ENCODE peak calls at places on chromosome 14, in four cellular contexts. I, N, X and F are unnamed samples.

GRCh38 chr14:55133416-55133815 is 4.4 kb downstream of the LGALS3 start:
- DNase-seq in I (no peak), N (no peak), X (no peak), F (no peak)

GRCh38 chr14:90454041-90455000 is 57.5 kb downstream of the CALM1 start:
- DNase-seq in I (peak; percentile 57), N (no peak), X (no peak), F (no peak)

GRCh38 chr14:99736600-99737371 is 52.7 kb downstream of the CYP46A1 start:
- DNase-seq in I (no peak), N (no peak), X (no peak), F (no peak)

GRCh38 chr14:33592298-33592697 is 358.6 kb downstream of the EGLN3 start:
- DNase-seq in I (no peak), N (no peak), X (no peak), F (no peak)

GRCh38 chr14:99579903-99580570 is 24.0 kb downstream of the CCDC85C start:
- DNase-seq in I (no peak), N (no peak), X (no peak), F (no peak)

GRCh38 chr14:45526715-45527549 is 273.9 kb upstream of the MIS18BP1 start:
- DNase-seq in I (peak; percentile 36), N (no peak), X (no peak), F (no peak)

GRCh38 chr14:80356413-80356812 is 145.1 kb upstream of the DIO2 start:
- DNase-seq in I (peak; percentile 23), N (no peak), X (no peak), F (no peak)

GRCh38 chr14:93959239-93960107 is 16.9 kb downstream of the ASB2 start:
- DNase-seq in I (no peak), N (peak; percentile 93), X (peak; percentile 93), F (peak; percentile 96)

GRCh38 chr14:24078146-24078545 is 6.8 kb downstream of the CPNE6 start:
- DNase-seq in I (no peak), N (no peak), X (no peak), F (no peak)

GRCh38 chr14:95756751-95757150 is 42.8 kb upstream of the TCL1A start:
- DNase-seq in I (no peak), N (no peak), X (no peak), F (no peak)

GRCh38 chr14:101073598-101073965 is 170.1 kb upstream of the RTL1 start:
- DNase-seq in I (no peak), N (no peak), X (no peak), F (no peak)

GRCh38 chr14:94925416-94925815 is 155.5 kb upstream of the GSC start:
- DNase-seq in I (no peak), N (no peak), X (no peak), F (no peak)

GRCh38 chr14:50531595-50532501 is 521 bp downstream of the MAP4K5 start:
- DNase-seq in I (no peak), N (peak; percentile 35), X (peak; percentile 16), F (peak; percentile 11)

GRCh38 chr14:31960039-31960438 is 117.1 kb upstream of the ARHGAP5 start:
- DNase-seq in I (no peak), N (no peak), X (no peak), F (no peak)

GRCh38 chr14:49920935-49921334 is 28.1 kb downstream of the ARF6 start:
- DNase-seq in I (no peak), N (no peak), X (no peak), F (peak; percentile 25)

GRCh38 chr14:68627868-68628604 is 164.8 kb downstream of the ZFP36L1 start:
- DNase-seq in I (no peak), N (no peak), X (peak; percentile 28), F (no peak)

GRCh38 chr14:103520269-103520656 is 2.4 kb downstream of the CKB start:
- DNase-seq in I (no peak), N (no peak), X (no peak), F (no peak)